ENCODE peak calls at places on chromosomes 4 and X, in seven cellular contexts. E is effector memory CD8-positive, alpha-beta T cell; B is GM06990; O is G401; L is GM04504; C is T-helper 1 cell; D is central memory CD4-positive, alpha-beta T cell. J is an unnamed sample.

GRCh38 chr4:27429260-27429970 is 568.8 kb downstream of the STIM2 start:
- DNase-seq in E (no peak), B (no peak), O (no peak), L (no peak), C (no peak), D (no peak), J (no peak)

GRCh38 chr4:144644368-144645101 is 1.4 kb upstream of the HHIP start:
- DNase-seq in E (no peak), B (no peak), O (no peak), L (no peak), C (no peak), D (no peak), J (no peak)

GRCh38 chrX:153667281-153667831 is 6.3 kb downstream of the PNCK start:
- DNase-seq in E (no peak), B (no peak), O (no peak), L (no peak), C (no peak), D (no peak), J (no peak)

GRCh38 chr4:170581322-170581721 is 491.6 kb upstream of the AADAT start:
- DNase-seq in E (no peak), B (no peak), O (no peak), L (no peak), C (no peak), D (no peak), J (no peak)

GRCh38 chrX:97367149-97367548 is 483.4 kb downstream of the RPA4 start:
- DNase-seq in E (no peak), B (no peak), O (peak; percentile 29), L (peak; percentile 21), C (no peak), D (no peak), J (no peak)

GRCh38 chrX:140477987-140478386 is 26.9 kb downstream of the SOX3 start:
- DNase-seq in E (no peak), B (no peak), O (no peak), L (no peak), C (no peak), D (no peak), J (no peak)

GRCh38 chr4:150582101-150582565 is at the start of gene MAB21L2:
- DNase-seq in E (no peak), B (no peak), O (no peak), L (no peak), C (no peak), D (no peak), J (no peak)

GRCh38 chr4:56210397-56210796 is 176.9 kb downstream of the AASDH start:
- DNase-seq in E (no peak), B (no peak), O (no peak), L (no peak), C (no peak), D (no peak), J (no peak)

GRCh38 chrX:42070866-42071265 is 147.5 kb upstream of the CASK start:
- DNase-seq in E (no peak), B (no peak), O (no peak), L (no peak), C (no peak), D (no peak), J (no peak)

GRCh38 chr4:99351487-99351886 is 1.1 kb downstream of the ADH1C start:
- DNase-seq in E (no peak), B (no peak), O (no peak), L (no peak), C (no peak), D (no peak), J (no peak)

GRCh38 chr4:158243071-158243470 is 32.8 kb downstream of the TMEM144 start:
- DNase-seq in E (no peak), B (no peak), O (no peak), L (no peak), C (no peak), D (no peak), J (no peak)

GRCh38 chrX:53047228-53047627 is 1.4 kb upstream of the GPR173 start:
- DNase-seq in E (no peak), B (no peak), O (no peak), L (no peak), C (no peak), D (no peak), J (no peak)

GRCh38 chr4:45946699-45947098 is 177.2 kb downstream of the GABRG1 start:
- DNase-seq in E (no peak), B (no peak), O (no peak), L (no peak), C (no peak), D (no peak), J (no peak)

GRCh38 chrX:16992902-16993301 is 46.4 kb downstream of the REPS2 start:
- DNase-seq in E (no peak), B (no peak), O (no peak), L (no peak), C (no peak), D (no peak), J (no peak)

GRCh38 chrX:151370906-151371305 is 26.1 kb upstream of the VMA21 start:
- DNase-seq in E (no peak), B (no peak), O (no peak), L (no peak), C (no peak), D (no peak), J (no peak)